ENCODE peak calls at places on chromosomes 2 and 18, in five cellular contexts. K is NCI-H748 treated with DMSO at 0.1 percent for 48 hours; B is NCI-H1105 treated with DMSO at 0.1 percent for 48 hours; Q is stimulated activated CD4-positive, alpha-beta T cell treated with anti-CD3 and anti-CD28 coated beads, TNF-alpha, amount 100 ng/mL, for 48 hours; G is B cell. Y is an unnamed sample.

GRCh38 chr2:28606986-28607441 is 111.2 kb downstream of the PLB1 start:
- DNase-seq in Q (no peak), G (no peak), K (no peak), B (no peak), Y (no peak)

GRCh38 chr18:46502444-46502843 is 154.6 kb downstream of the LOXHD1 start:
- DNase-seq in G (no peak), Q (no peak), B (no peak), K (no peak), Y (no peak)

GRCh38 chr2:223602972-223603371 is 811 bp upstream of the SCG2 start:
- DNase-seq in K (no peak), B (no peak), G (no peak), Q (no peak), Y (no peak)

GRCh38 chr2:158973511-158973956 is 5.1 kb downstream of the TANC1 start:
- DNase-seq in B (peak), Q (no peak), K (peak), G (no peak), Y (no peak)

GRCh38 chr2:145558617-145559350 is 1038.9 kb upstream of the ZEB2 start:
- DNase-seq in K (no peak), G (no peak), B (no peak), Q (no peak), Y (no peak)

GRCh38 chr2:235537587-235537986 is 43.7 kb downstream of the AGAP1 start:
- DNase-seq in B (no peak), G (no peak), Q (no peak), K (no peak), Y (no peak)

GRCh38 chr2:40273623-40274236 is 178.2 kb downstream of the SLC8A1 start:
- DNase-seq in Q (no peak), K (no peak), G (no peak), B (no peak), Y (no peak)

GRCh38 chr18:57925706-57926105 is 118.3 kb upstream of the NEDD4L start:
- DNase-seq in K (no peak), B (no peak), G (no peak), Q (no peak), Y (no peak)

GRCh38 chr2:71668326-71669057 is 215.1 kb downstream of the DYSF start:
- DNase-seq in G (no peak), Q (no peak), B (no peak), K (no peak), Y (no peak)

Y was measured in T-helper 2 cell treated with Interferon-gamma antibody and Interleukin-4, amounts not matched to agents 5 μg/mL and 100 μg/mL, for 36 hours.